ENCODE peak calls at places on chromosome 1, in six cellular contexts. G, E, U, F, C and R are unnamed samples.

GRCh38 chr1:68363346-68363745 is 86.4 kb downstream of the RPE65 start:
- DNase-seq in G (no peak), E (no peak), U (no peak), F (no peak), C (no peak), R (no peak)

GRCh38 chr1:66334311-66334710 is 199.6 kb upstream of the SGIP1 start:
- DNase-seq in G (no peak), E (no peak), U (no peak), F (no peak), C (no peak), R (no peak)

GRCh38 chr1:85579619-85580018 is 942 bp upstream of the CCN1 start:
- DNase-seq in G (no peak), E (no peak), U (peak; percentile 86), F (no peak), C (no peak), R (peak; percentile 57)

GRCh38 chr1:195097316-195097715 is 1510.9 kb downstream of the KCNT2 start:
- DNase-seq in G (no peak), E (no peak), U (no peak), F (no peak), C (no peak), R (no peak)

GRCh38 chr1:43368646-43369020 is 822 bp upstream of the ELOVL1 start:
- DNase-seq in G (no peak), E (no peak), U (no peak), F (no peak), C (no peak), R (no peak)

GRCh38 chr1:209505044-209505443 is 78.5 kb upstream of the CAMK1G start:
- DNase-seq in G (no peak), E (no peak), U (no peak), F (peak; percentile 69), C (no peak), R (no peak)

GRCh38 chr1:57400041-57400440 is 23.8 kb downstream of the DAB1 start:
- DNase-seq in G (no peak), E (no peak), U (no peak), F (no peak), C (no peak), R (no peak)

GRCh38 chr1:113930499-113931161 is 1.5 kb downstream of the HIPK1 start:
- DNase-seq in G (no peak), E (peak; percentile 81), U (peak; percentile 77), F (peak; percentile 82), C (no peak), R (peak; percentile 47)

GRCh38 chr1:44698138-44698537 is 23.6 kb downstream of the ARMH1 start:
- DNase-seq in G (no peak), E (no peak), U (no peak), F (no peak), C (no peak), R (no peak)

GRCh38 chr1:9561429-9561828 is 22.2 kb downstream of the SLC25A33 start:
- DNase-seq in G (peak; percentile 28), E (no peak), U (peak; percentile 97), F (peak; percentile 93), C (no peak), R (no peak)